ENCODE peak calls at places on chromosomes 11 and 22, in six cellular contexts. A, G, Z, K, M and L are unnamed samples.

GRCh38 chr11:21771097-21771496 is 421.8 kb upstream of the ANO5 start:
- DNase-seq in A (no peak), G (peak; percentile 6), Z (no peak), K (no peak), M (no peak), L (no peak)

GRCh38 chr11:18322818-18323570 is 627 bp downstream of the GTF2H1 start:
- DNase-seq in A (no peak), G (no peak), Z (no peak), K (no peak), M (peak; percentile 20), L (no peak)

GRCh38 chr22:30212363-30212995 is 34.1 kb downstream of the LIF start:
- DNase-seq in A (peak; percentile 96), G (peak; percentile 89), Z (peak; percentile 63), K (peak; percentile 71), M (peak; percentile 97), L (no peak)

GRCh38 chr11:77568306-77568705 is 21.4 kb upstream of the AQP11 start:
- DNase-seq in A (no peak), G (peak; percentile 15), Z (no peak), K (no peak), M (no peak), L (no peak)

GRCh38 chr11:88535916-88536547 is 198.5 kb upstream of the CTSC start:
- DNase-seq in A (peak; percentile 95), G (no peak), Z (peak; percentile 45), K (peak; percentile 38), M (peak; percentile 97), L (no peak)

GRCh38 chr11:12502950-12503579 is 125.7 kb downstream of the PARVA start:
- DNase-seq in A (peak; percentile 19), G (no peak), Z (no peak), K (no peak), M (peak; percentile 47), L (no peak)

GRCh38 chr11:1128333-1129142 is 29.2 kb upstream of the MUC5AC start:
- DNase-seq in A (no peak), G (no peak), Z (no peak), K (no peak), M (no peak), L (no peak)

GRCh38 chr11:1589996-1590395 is 4.9 kb upstream of the KRTAP5-1 start:
- DNase-seq in A (no peak), G (no peak), Z (no peak), K (no peak), M (no peak), L (no peak)

GRCh38 chr22:19117111-19117512 is 5.1 kb downstream of the DGCR2 start:
- DNase-seq in A (no peak), G (peak; percentile 46), Z (no peak), K (no peak), M (no peak), L (no peak)